ENCODE peak calls at places on chromosomes 1 and 21, in six cellular contexts. Y is heart left ventricle, O is AG04450, E is lower lobe of right lung, U is H1, W is kidney. X is an unnamed sample.

GRCh38 chr1:147168626-147169058 is 3.6 kb downstream of the PRKAB2 start:
- DNase-seq in U (no peak), E (no peak), Y (no peak), O (no peak), W (no peak), X (no peak)

GRCh38 chr1:45622891-45623394 is 911 bp downstream of the CCDC17 start:
- DNase-seq in O (no peak), E (no peak), U (no peak), W (no peak), Y (peak; percentile 20), X (no peak)

GRCh38 chr21:40615503-40616376 is 231.2 kb downstream of the DSCAM start:
- DNase-seq in Y (no peak), O (no peak), U (no peak), W (no peak), E (no peak), X (no peak)

GRCh38 chr1:86774305-86775304 is 70.2 kb downstream of the SH3GLB1 start:
- DNase-seq in E (peak; percentile 73), U (peak; percentile 31), O (peak; percentile 76), W (peak; percentile 71), Y (peak; percentile 71), X (peak; percentile 65)

GRCh38 chr1:47996406-47997226 is 569 bp downstream of the TRABD2B start:
- DNase-seq in U (no peak), Y (peak; percentile 24), W (peak; percentile 75), O (no peak), E (no peak), X (no peak)

GRCh38 chr1:26546819-26547218 is 17.3 kb downstream of the RPS6KA1 start:
- DNase-seq in O (no peak), U (no peak), E (no peak), Y (no peak), W (no peak), X (no peak)

GRCh38 chr1:26539722-26540121 is 10.2 kb downstream of the RPS6KA1 start:
- DNase-seq in O (no peak), U (no peak), E (no peak), W (peak; percentile 57), Y (no peak), X (no peak)

GRCh38 chr1:12445257-12445656 is 172.8 kb downstream of the DHRS3 start:
- DNase-seq in O (no peak), Y (no peak), U (no peak), E (no peak), W (no peak), X (no peak)

DNA sequence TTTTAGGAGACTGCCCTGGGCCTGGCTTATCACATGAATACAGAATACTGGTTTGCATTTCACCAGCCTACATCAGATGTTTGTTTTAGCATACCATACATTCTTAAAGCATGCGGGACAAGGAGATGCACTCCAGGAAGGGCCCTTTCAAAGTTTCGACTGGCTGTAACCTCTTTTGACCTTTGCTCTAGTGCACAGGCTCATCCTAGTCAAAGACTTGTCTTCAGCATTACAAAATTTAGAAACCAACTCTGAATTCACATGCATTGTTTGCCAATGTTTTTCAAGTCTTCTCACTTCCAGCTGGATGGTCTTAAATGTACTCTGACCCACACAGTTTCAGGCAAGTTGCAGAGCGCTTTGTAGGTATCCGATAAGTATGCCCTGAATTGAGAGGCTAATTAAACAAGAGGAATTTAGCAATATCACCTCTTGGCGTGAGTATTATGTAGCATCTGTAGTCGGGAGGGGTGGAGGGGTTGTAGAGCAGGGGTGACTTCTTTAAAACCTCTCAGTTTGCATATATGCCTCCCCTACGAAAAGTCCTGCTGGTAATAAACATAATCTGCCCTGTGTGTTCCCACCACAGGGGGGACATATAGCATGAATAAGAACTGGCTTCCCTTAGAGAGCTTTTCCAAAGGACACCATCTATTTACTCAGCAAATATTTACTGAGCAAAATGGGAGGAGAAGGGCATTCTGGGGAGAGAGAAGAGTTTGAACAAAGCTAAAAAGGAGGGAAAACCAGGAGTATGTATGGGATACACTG is 24.4 kb upstream of the AHCYL1 start:
- DNase-seq in E (no peak), Y (no peak), O (peak; percentile 61), U (no peak), W (no peak), X (no peak)
- TF ChIP-seq CTCF in E (no peak), Y (no peak), O (peak; percentile 18), U (no peak), W (no peak), X (no peak)

GRCh38 chr1:167798951-167799350 is 77.2 kb downstream of the MPZL1 start:
- DNase-seq in Y (no peak), W (no peak), E (no peak), U (no peak), O (no peak), X (no peak)
- H3K27ac ChIP-seq in Y (no peak overlapping the region), W (no peak overlapping the region), E (no peak overlapping the region), U (no peak overlapping the region), O (no peak overlapping the region), X (no peak overlapping the region)

DNA sequence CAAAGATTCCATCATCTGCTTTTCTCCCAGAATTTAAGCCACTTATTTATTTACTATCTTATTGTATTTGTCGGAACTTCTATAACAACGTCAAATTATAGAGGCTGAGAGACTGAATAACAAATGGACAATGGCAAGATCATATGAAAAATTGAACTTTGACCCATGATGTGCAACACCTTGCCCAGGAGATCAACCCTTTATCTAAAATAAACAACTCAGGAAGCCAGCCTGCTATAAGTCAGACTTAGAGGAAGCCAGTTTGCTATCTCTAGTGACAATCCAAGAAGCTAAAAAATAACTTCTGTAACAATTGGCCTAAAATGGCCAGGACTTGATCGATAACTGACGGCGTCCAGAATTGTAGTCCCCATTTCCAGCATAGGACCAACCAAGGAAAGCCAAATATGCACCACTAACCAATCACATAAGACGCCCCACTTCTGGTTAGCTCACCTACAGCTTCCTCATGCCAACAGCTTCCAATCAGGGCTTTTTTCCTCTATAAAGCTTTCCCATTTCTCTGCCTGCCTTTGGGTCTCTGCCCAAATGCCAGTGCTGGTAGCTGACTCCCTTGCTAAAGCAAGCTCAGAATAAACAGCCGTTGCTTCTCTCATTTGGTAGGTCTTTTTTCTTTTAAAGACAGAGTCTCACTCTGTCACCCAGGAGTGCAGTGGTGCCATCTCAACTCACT is 28.5 kb downstream of the ANP32E start:
- DNase-seq in W (no peak), O (no peak), U (no peak), E (no peak), Y (no peak), X (no peak)
- H3K4me3 ChIP-seq in W (no peak overlapping the region), O (no peak overlapping the region), U (no peak overlapping the region), E (no peak overlapping the region), Y (no peak overlapping the region), X (no peak overlapping the region)

GRCh38 chr1:71473331-71473730 is 392.5 kb upstream of the ZRANB2 start:
- DNase-seq in U (no peak), Y (no peak), E (no peak), W (no peak), O (no peak), X (no peak)
- TF ChIP-seq CTCF in U (no peak), Y (no peak), E (no peak), W (no peak), O (no peak), X (no peak)

DNA sequence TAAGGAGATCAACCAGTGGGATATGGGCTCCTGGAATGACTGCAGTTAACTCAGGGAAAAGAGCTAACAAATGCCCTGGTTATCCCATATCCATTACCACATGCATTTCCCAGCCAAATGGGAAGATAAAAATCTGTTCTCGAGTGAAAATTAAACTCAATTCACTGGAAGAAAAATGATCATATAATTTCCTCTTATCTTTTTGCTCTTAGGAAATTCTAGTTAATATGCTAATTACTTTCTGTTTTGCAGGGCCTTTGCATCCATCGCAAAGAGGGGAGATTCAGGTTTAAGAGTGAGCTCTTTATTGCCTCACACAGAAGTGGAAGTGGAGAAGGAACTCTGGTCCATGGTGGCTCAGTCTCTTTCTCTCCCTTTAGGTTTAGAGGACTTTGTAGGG is 3.9 kb upstream of the IL24 start:
- DNase-seq in Y (no peak), E (no peak), O (no peak), W (no peak), U (no peak), X (no peak)
- H3K27ac ChIP-seq in Y (no peak overlapping the region), E (no peak overlapping the region), O (no peak overlapping the region), W (no peak overlapping the region), U (no peak overlapping the region), X (no peak overlapping the region)